ENCODE peak calls at places on chromosomes 6 and 20, in eight cellular contexts. Q is activated naive CD4-positive, alpha-beta T cell; K is DMS 273 treated with DMSO at 0.1 percent for 48 hours; O is GM12892; Y is aorta; I is central memory CD4-positive, alpha-beta T cell; R is stimulated activated CD8-positive, alpha-beta memory T cell treated with anti-CD3 and anti-CD28 coated beads, Interleukin-2, amount 100 ng/mL, for 48 hours; E is GM04503. L is an unnamed sample.

GRCh38 chr20:56391596-56392281 is at the start of gene AURKA:
- DNase-seq in Q (no peak), K (no peak), O (no peak), Y (no peak), I (no peak), R (no peak), E (no peak), L (no peak)

GRCh38 chr6:136552054-136552453 is 1.8 kb upstream of the MAP7 start:
- DNase-seq in Q (no peak), K (no peak), O (no peak), Y (no peak), I (no peak), R (no peak), E (no peak), L (no peak)

GRCh38 chr6:88870728-88871330 is 92.6 kb downstream of the RNGTT start:
- DNase-seq in Q (no peak), K (no peak), O (no peak), Y (no peak), I (peak), R (no peak), E (no peak), L (peak)

GRCh38 chr20:22499475-22500174 is 84.7 kb downstream of the FOXA2 start:
- DNase-seq in Q (no peak), K (no peak), O (no peak), Y (no peak), I (no peak), R (no peak), E (no peak), L (no peak)

GRCh38 chr6:18161437-18161836 is 6.2 kb downstream of the KDM1B start:
- DNase-seq in Q (no peak), K (no peak), O (no peak), Y (no peak), I (no peak), R (no peak), E (no peak), L (no peak)

GRCh38 chr6:71886184-71887005 is at the start of gene RIMS1:
- DNase-seq in Q (no peak), K (no peak), O (peak), Y (peak), I (no peak), R (no peak), E (no peak), L (no peak)

GRCh38 chr20:25539742-25540201 is 45.6 kb downstream of the NINL start:
- DNase-seq in Q (no peak), K (no peak), O (peak), Y (no peak), I (no peak), R (no peak), E (no peak), L (no peak)

GRCh38 chr6:129709451-129709908 is 497 bp downstream of the ARHGAP18 start:
- DNase-seq in Q (no peak), K (no peak), O (no peak), Y (no peak), I (no peak), R (no peak), E (peak), L (no peak)

GRCh38 chr20:59992531-59992930 is 34.3 kb downstream of the CDH26 start:
- DNase-seq in Q (no peak), K (no peak), O (no peak), Y (no peak), I (no peak), R (no peak), E (no peak), L (no peak)

GRCh38 chr6:111978826-111979225 is 75.1 kb upstream of the CCN6 start:
- DNase-seq in Q (no peak), K (no peak), O (no peak), Y (no peak), I (no peak), R (no peak), E (no peak), L (no peak)

GRCh38 chr6:63839485-63839884 is 203.9 kb downstream of the PHF3 start:
- DNase-seq in Q (no peak), K (no peak), O (no peak), Y (no peak), I (no peak), R (no peak), E (no peak), L (peak)

GRCh38 chr6:124792386-124792785 is 169.9 kb upstream of the RNF217 start:
- DNase-seq in Q (no peak), K (no peak), O (no peak), Y (no peak), I (no peak), R (no peak), E (no peak), L (no peak)

GRCh38 chr6:38524436-38525145 is 115.1 kb downstream of the BTBD9 start:
- DNase-seq in Q (no peak), K (no peak), O (no peak), Y (no peak), I (no peak), R (no peak), E (no peak), L (no peak)

GRCh38 chr20:13220194-13220856 is 749 bp upstream of the ISM1 start:
- DNase-seq in Q (peak), K (no peak), O (peak), Y (peak), I (peak), R (peak), E (no peak), L (no peak)

GRCh38 chr20:11716239-11716944 is 201.3 kb upstream of the BTBD3 start:
- DNase-seq in Q (no peak), K (no peak), O (no peak), Y (no peak), I (no peak), R (no peak), E (peak), L (peak)

GRCh38 chr6:105499928-105500327 is 97.0 kb upstream of the PREP start:
- DNase-seq in Q (no peak), K (no peak), O (no peak), Y (no peak), I (no peak), R (no peak), E (no peak), L (no peak)

GRCh38 chr6:136251394-136251793 is 1.3 kb upstream of the MTFR2 start:
- DNase-seq in Q (no peak), K (no peak), O (no peak), Y (no peak), I (no peak), R (no peak), E (no peak), L (no peak)

GRCh38 chr20:61295726-61296628 is 43.9 kb downstream of the CDH4 start:
- DNase-seq in Q (no peak), K (no peak), O (no peak), Y (no peak), I (no peak), R (no peak), E (no peak), L (no peak)